ENCODE peak calls at places on chromosomes 11 and 22, in four cellular contexts. D is H54; B is central memory CD4-positive, alpha-beta T cell; A is NCI-H2081. W is an unnamed sample.

GRCh38 chr22:38490475-38490874 is 15.6 kb downstream of the DDX17 start:
- DNase-seq in A (no peak), D (no peak), B (no peak), W (no peak)

GRCh38 chr11:44949160-44950035 is 1.3 kb downstream of the TP53I11 start:
- DNase-seq in D (no peak), B (peak), A (no peak), W (peak)

GRCh38 chr11:73376803-73377629 is 817 bp downstream of the RELT start:
- DNase-seq in A (no peak), B (peak), D (peak), W (peak)

GRCh38 chr11:69865707-69866106 is 46.5 kb upstream of the FGF3 start:
- DNase-seq in D (no peak), A (no peak), B (no peak), W (no peak)

GRCh38 chr22:35526333-35526979 is 14.2 kb upstream of the RASD2 start:
- DNase-seq in D (no peak), A (no peak), B (no peak), W (no peak)

GRCh38 chr11:93396356-93396755 is 65.8 kb downstream of the DEUP1 start:
- DNase-seq in A (no peak), B (no peak), D (no peak), W (peak)

GRCh38 chr11:93784935-93785360 is 866 bp downstream of the MED17 start:
- DNase-seq in D (no peak), B (no peak), A (no peak), W (no peak)

GRCh38 chr11:118015385-118015841 is 29.2 kb downstream of the IL10RA start:
- DNase-seq in B (no peak), A (no peak), D (no peak), W (no peak)

GRCh38 chr22:44588348-44588747 is 90.3 kb upstream of the RTL6 start:
- DNase-seq in D (no peak), B (no peak), A (no peak), W (no peak)

GRCh38 chr11:72738199-72739141 is 13.7 kb downstream of the ARAP1 start:
- DNase-seq in B (no peak), A (no peak), D (peak), W (no peak)

GRCh38 chr11:31355131-31355530 is 14.4 kb downstream of the DCDC1 start:
- DNase-seq in B (no peak), D (no peak), A (no peak), W (no peak)

W was measured in brain microvascular endothelial cell.